ENCODE peak calls at places on chromosomes 1 and 21, in eight cellular contexts. M is NCI-H510A treated with DMSO at 0.1 percent for 48 hours, R is omental fat pad, T is RPMI7951, S is NT2/D1, Y is stomach, L is HS-5, Z is GM04503. F is an unnamed sample.

GRCh38 chr21:45283611-45284455 is 3.9 kb downstream of the POFUT2 start:
- DNase-seq in S (no peak), T (no peak), Y (peak; percentile 22), L (no peak), M (no peak), R (no peak), Z (no peak), F (no peak)

GRCh38 chr21:34695434-34695833 is 26.6 kb downstream of the CLIC6 start:
- DNase-seq in L (no peak), M (no peak), S (no peak), Z (peak; percentile 18), R (no peak), Y (no peak), T (peak; percentile 60), F (no peak)

GRCh38 chr21:29148535-29148934 is 18.1 kb downstream of the MAP3K7CL start:
- DNase-seq in T (peak; percentile 91), L (no peak), R (no peak), S (no peak), M (no peak), Y (no peak), Z (peak; percentile 68), F (peak; percentile 53)

GRCh38 chr1:227948493-227949260 is 945 bp upstream of the WNT9A start:
- DNase-seq in Z (no peak), Y (peak; percentile 21), L (no peak), M (peak; percentile 11), R (no peak), S (no peak), T (no peak), F (no peak)

GRCh38 chr1:226697151-226697575 is 41.9 kb downstream of the ITPKB start:
- DNase-seq in S (no peak), M (no peak), R (no peak), L (no peak), Y (no peak), Z (no peak), T (peak; percentile 57), F (no peak)

GRCh38 chr1:6001992-6002576 is 9.9 kb upstream of the NPHP4 start:
- DNase-seq in Z (no peak), L (no peak), T (no peak), M (peak; percentile 98), S (no peak), Y (peak; percentile 40), R (no peak), F (no peak)

GRCh38 chr1:204445860-204446412 is 34.3 kb upstream of the PPP1R15B start:
- DNase-seq in T (peak; percentile 51), S (peak; percentile 60), R (no peak), Y (peak; percentile 64), Z (no peak), M (no peak), L (no peak), F (no peak)

GRCh38 chr1:178739285-178740045 is 14.4 kb downstream of the RALGPS2 start:
- DNase-seq in M (no peak), L (no peak), Z (no peak), R (no peak), T (peak; percentile 27), Y (no peak), S (no peak), F (no peak)

GRCh38 chr1:162502077-162502476 is 4.5 kb downstream of the UHMK1 start:
- DNase-seq in S (no peak), Z (no peak), L (no peak), T (no peak), R (no peak), M (no peak), Y (no peak), F (no peak)

GRCh38 chr21:39384674-39385298 is 35.9 kb upstream of the HMGN1 start:
- DNase-seq in Y (no peak), T (peak; percentile 43), L (peak; percentile 41), R (no peak), M (no peak), S (no peak), Z (no peak), F (no peak)

GRCh38 chr1:201772178-201772577 is 56.8 kb upstream of the IPO9 start:
- DNase-seq in Y (no peak), Z (no peak), R (no peak), S (no peak), L (no peak), M (no peak), T (no peak), F (no peak)

GRCh38 chr1:21324368-21325137 is 34.3 kb upstream of the ECE1 start:
- DNase-seq in M (peak; percentile 75), S (no peak), Y (peak; percentile 89), L (peak; percentile 90), Z (peak; percentile 79), R (peak; percentile 47), T (peak; percentile 99), F (no peak)

GRCh38 chr1:9869831-9870251 is 40.2 kb downstream of the CTNNBIP1 start:
- DNase-seq in Z (no peak), L (no peak), S (no peak), T (no peak), R (no peak), Y (no peak), M (no peak), F (no peak)

GRCh38 chr1:62712625-62713243 is 24.5 kb upstream of the DOCK7 start:
- DNase-seq in R (no peak), L (no peak), M (no peak), S (no peak), Y (no peak), Z (no peak), T (no peak), F (no peak)

GRCh38 chr1:156100205-156100995 is 14.1 kb upstream of the LMNA start:
- DNase-seq in Y (no peak), R (no peak), L (no peak), T (no peak), Z (no peak), M (no peak), S (no peak), F (no peak)

F was measured in AG04449.